ENCODE peak calls at places on chromosome X, in seven cellular contexts. One of them, this sample, is unnamed.

GRCh38 chrX:106917830-106918500 is 2.2 kb upstream of the CLDN2 start:
- DNase-seq in thyroid gland: no peak
- DNase-seq in bronchial epithelial cell: peak
- DNase-seq in cardiac muscle cell: no peak
- DNase-seq in choroid plexus epithelial cell: peak
- DNase-seq in fibroblast of mammary gland: peak
- DNase-seq in lower leg skin: no peak
- DNase-seq in this sample: no peak

GRCh38 chrX:22800360-22800759 is 199.4 kb upstream of the DDX53 start:
- DNase-seq in thyroid gland: peak
- DNase-seq in bronchial epithelial cell: peak
- DNase-seq in cardiac muscle cell: no peak
- DNase-seq in choroid plexus epithelial cell: peak
- DNase-seq in fibroblast of mammary gland: peak
- DNase-seq in lower leg skin: no peak
- DNase-seq in this sample: no peak

GRCh38 chrX:51860679-51861078 is 32.7 kb upstream of the MAGED1 start:
- DNase-seq in thyroid gland: no peak
- DNase-seq in bronchial epithelial cell: peak
- DNase-seq in cardiac muscle cell: peak
- DNase-seq in choroid plexus epithelial cell: peak
- DNase-seq in fibroblast of mammary gland: peak
- DNase-seq in lower leg skin: no peak
- DNase-seq in this sample: no peak

GRCh38 chrX:17592117-17592516 is 145.2 kb upstream of the SCML1 start:
- DNase-seq in thyroid gland: peak
- DNase-seq in bronchial epithelial cell: peak
- DNase-seq in cardiac muscle cell: no peak
- DNase-seq in choroid plexus epithelial cell: peak
- DNase-seq in fibroblast of mammary gland: peak
- DNase-seq in lower leg skin: no peak
- DNase-seq in this sample: no peak

GRCh38 chrX:110213183-110213582 is 104.7 kb downstream of the AMMECR1 start:
- DNase-seq in thyroid gland: no peak
- DNase-seq in bronchial epithelial cell: peak
- DNase-seq in cardiac muscle cell: no peak
- DNase-seq in choroid plexus epithelial cell: no peak
- DNase-seq in fibroblast of mammary gland: no peak
- DNase-seq in lower leg skin: no peak
- DNase-seq in this sample: no peak

GRCh38 chrX:115582035-115582870 is 21.3 kb downstream of the PLS3 start:
- DNase-seq in thyroid gland: no peak
- DNase-seq in bronchial epithelial cell: no peak
- DNase-seq in cardiac muscle cell: no peak
- DNase-seq in choroid plexus epithelial cell: no peak
- DNase-seq in fibroblast of mammary gland: no peak
- DNase-seq in lower leg skin: no peak
- DNase-seq in this sample: no peak

GRCh38 chrX:115402299-115402698 is 112.8 kb downstream of the LUZP4 start:
- DNase-seq in thyroid gland: no peak
- DNase-seq in bronchial epithelial cell: no peak
- DNase-seq in cardiac muscle cell: no peak
- DNase-seq in choroid plexus epithelial cell: no peak
- DNase-seq in fibroblast of mammary gland: no peak
- DNase-seq in lower leg skin: no peak
- DNase-seq in this sample: no peak

GRCh38 chrX:115344885-115345653 is 55.6 kb downstream of the LUZP4 start:
- DNase-seq in thyroid gland: peak
- DNase-seq in bronchial epithelial cell: peak
- DNase-seq in cardiac muscle cell: peak
- DNase-seq in choroid plexus epithelial cell: peak
- DNase-seq in fibroblast of mammary gland: peak
- DNase-seq in lower leg skin: peak
- DNase-seq in this sample: peak

GRCh38 chrX:51803833-51804232 is 60.6 kb downstream of the GSPT2 start:
- DNase-seq in thyroid gland: no peak
- DNase-seq in bronchial epithelial cell: no peak
- DNase-seq in cardiac muscle cell: no peak
- DNase-seq in choroid plexus epithelial cell: peak
- DNase-seq in fibroblast of mammary gland: peak
- DNase-seq in lower leg skin: no peak
- DNase-seq in this sample: no peak

GRCh38 chrX:37380920-37381319 is 31.8 kb downstream of the PRRG1 start:
- DNase-seq in thyroid gland: peak
- DNase-seq in bronchial epithelial cell: peak
- DNase-seq in cardiac muscle cell: no peak
- DNase-seq in choroid plexus epithelial cell: peak
- DNase-seq in fibroblast of mammary gland: peak
- DNase-seq in lower leg skin: no peak
- DNase-seq in this sample: peak

DNA sequence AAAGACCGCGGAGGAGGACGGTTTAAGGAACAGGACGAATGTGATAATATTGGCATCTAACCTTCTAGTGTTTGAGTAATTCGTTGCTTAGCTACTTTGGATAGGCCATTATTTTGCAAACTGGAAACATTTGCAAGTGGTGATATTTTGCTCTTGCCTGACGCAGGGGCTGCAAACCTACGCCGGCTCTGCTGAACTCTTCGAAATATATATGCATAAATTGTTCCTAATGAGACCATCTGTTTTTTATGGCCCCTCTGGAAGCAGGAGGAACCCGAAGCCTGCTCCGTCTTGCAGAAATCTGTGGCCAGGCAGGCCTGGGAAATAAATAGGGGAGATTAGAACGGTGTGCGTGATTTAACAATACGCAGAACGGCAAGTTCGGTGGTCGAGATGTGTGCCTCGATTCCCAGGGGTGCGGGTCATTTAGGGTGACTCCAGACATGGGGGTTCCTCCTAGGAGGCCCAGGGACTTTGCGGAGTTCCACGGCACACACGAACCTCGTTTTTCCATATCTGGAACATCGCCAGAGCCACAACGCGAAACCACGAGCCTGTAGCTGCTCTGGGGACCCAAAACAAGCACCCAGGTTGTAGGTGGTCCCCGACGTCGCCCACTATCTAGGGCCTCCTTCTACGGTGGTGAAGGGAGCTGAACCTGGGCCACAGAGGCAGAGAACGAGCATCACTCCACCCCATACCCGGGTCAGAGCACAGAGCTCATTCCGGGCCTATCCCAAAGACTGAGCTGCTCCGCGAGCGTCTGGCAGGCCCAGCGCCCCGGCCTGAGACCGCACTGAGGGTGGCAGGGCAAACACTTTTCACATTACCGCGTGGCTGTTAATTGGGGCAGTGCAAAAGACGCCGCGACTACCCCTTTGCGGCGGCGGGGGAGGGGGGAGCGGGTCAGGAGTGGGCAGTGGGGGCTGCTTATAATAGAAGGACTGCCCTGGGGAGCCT is 89.7 kb downstream of the BCOR start:
- DNase-seq in thyroid gland: no peak
- DNase-seq in bronchial epithelial cell: no peak
- DNase-seq in cardiac muscle cell: no peak
- DNase-seq in choroid plexus epithelial cell: no peak
- DNase-seq in fibroblast of mammary gland: no peak
- DNase-seq in lower leg skin: no peak
- DNase-seq in this sample: no peak
- H3K4me3 ChIP-seq in thyroid gland: no peak
- H3K4me3 ChIP-seq in bronchial epithelial cell: no peak
- H3K4me3 ChIP-seq in cardiac muscle cell: no peak
- H3K4me3 ChIP-seq in choroid plexus epithelial cell: no peak
- H3K4me3 ChIP-seq in fibroblast of mammary gland: no peak
- H3K4me3 ChIP-seq in lower leg skin: no peak
- H3K4me3 ChIP-seq in this sample: no peak

GRCh38 chrX:7709845-7710244 is 133.1 kb upstream of the VCX start:
- DNase-seq in thyroid gland: no peak
- DNase-seq in bronchial epithelial cell: no peak
- DNase-seq in cardiac muscle cell: no peak
- DNase-seq in choroid plexus epithelial cell: no peak
- DNase-seq in fibroblast of mammary gland: no peak
- DNase-seq in lower leg skin: no peak
- DNase-seq in this sample: no peak

GRCh38 chrX:7711167-7711566 is 131.8 kb upstream of the VCX start:
- DNase-seq in thyroid gland: no peak
- DNase-seq in bronchial epithelial cell: peak
- DNase-seq in cardiac muscle cell: no peak
- DNase-seq in choroid plexus epithelial cell: no peak
- DNase-seq in fibroblast of mammary gland: no peak
- DNase-seq in lower leg skin: no peak
- DNase-seq in this sample: no peak

DNA sequence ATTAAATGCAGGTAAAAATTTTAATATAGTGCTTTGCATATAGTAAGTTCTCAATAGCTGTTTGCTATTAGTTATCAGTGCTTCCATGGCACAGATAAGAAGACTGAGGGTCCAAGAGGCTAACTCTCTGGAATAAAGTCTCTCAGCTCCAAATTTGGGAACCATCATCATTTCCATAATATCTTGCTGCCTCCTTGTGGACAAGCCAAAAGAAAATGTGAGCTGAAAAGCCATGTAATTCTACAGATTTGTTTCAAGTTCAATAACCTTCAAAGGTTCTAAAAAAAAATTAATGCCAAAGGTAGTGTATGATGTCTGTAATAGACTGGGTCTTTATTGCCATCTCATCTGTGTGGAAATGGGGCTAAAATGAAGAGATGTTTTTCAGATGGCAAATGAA is 136.9 kb upstream of the VCX start:
- DNase-seq in thyroid gland: no peak
- DNase-seq in bronchial epithelial cell: peak
- DNase-seq in cardiac muscle cell: no peak
- DNase-seq in choroid plexus epithelial cell: peak
- DNase-seq in fibroblast of mammary gland: no peak
- DNase-seq in lower leg skin: no peak
- DNase-seq in this sample: no peak
- TF ChIP-seq CTCF in thyroid gland: no peak
- TF ChIP-seq CTCF in bronchial epithelial cell: peak
- TF ChIP-seq CTCF in cardiac muscle cell: no peak
- TF ChIP-seq CTCF in choroid plexus epithelial cell: peak
- TF ChIP-seq CTCF in fibroblast of mammary gland: peak
- TF ChIP-seq CTCF in lower leg skin: no peak
- TF ChIP-seq CTCF in this sample: peak

GRCh38 chrX:103533428-103534216 is 14.3 kb upstream of the RAB40A start:
- DNase-seq in thyroid gland: peak
- DNase-seq in bronchial epithelial cell: peak
- DNase-seq in cardiac muscle cell: peak
- DNase-seq in choroid plexus epithelial cell: peak
- DNase-seq in fibroblast of mammary gland: peak
- DNase-seq in lower leg skin: peak
- DNase-seq in this sample: no peak
- H3K4me3 ChIP-seq in thyroid gland: no peak
- H3K4me3 ChIP-seq in bronchial epithelial cell: no peak
- H3K4me3 ChIP-seq in cardiac muscle cell: peak
- H3K4me3 ChIP-seq in choroid plexus epithelial cell: peak
- H3K4me3 ChIP-seq in fibroblast of mammary gland: peak
- H3K4me3 ChIP-seq in lower leg skin: no peak
- H3K4me3 ChIP-seq in this sample: peak

DNA sequence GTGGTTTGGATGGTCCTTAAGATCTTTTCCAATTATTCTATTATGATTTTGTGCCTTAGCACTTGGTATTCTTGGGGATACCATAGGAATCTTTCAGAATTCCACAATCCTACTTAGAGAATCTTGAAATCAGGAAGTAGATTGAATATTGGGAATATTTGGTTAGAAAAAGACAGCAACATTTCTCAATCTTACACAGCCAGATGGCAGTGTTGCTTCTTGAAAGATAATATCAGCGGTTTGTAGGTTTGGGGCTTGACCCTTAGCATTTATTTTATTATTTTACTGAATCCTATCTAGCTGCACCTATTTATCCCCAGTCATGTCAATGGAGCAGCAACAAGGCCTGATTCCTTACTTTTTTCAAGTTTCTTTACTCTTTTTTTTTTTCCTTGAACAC is 28.6 kb downstream of the MAGEB1 start:
- DNase-seq in thyroid gland: no peak
- DNase-seq in bronchial epithelial cell: peak
- DNase-seq in cardiac muscle cell: peak
- DNase-seq in choroid plexus epithelial cell: peak
- DNase-seq in fibroblast of mammary gland: peak
- DNase-seq in lower leg skin: no peak
- DNase-seq in this sample: no peak
- TF ChIP-seq CTCF in thyroid gland: peak
- TF ChIP-seq CTCF in bronchial epithelial cell: peak
- TF ChIP-seq CTCF in cardiac muscle cell: peak
- TF ChIP-seq CTCF in choroid plexus epithelial cell: peak
- TF ChIP-seq CTCF in fibroblast of mammary gland: peak
- TF ChIP-seq CTCF in lower leg skin: no peak
- TF ChIP-seq CTCF in this sample: peak

This sample was measured in LNCaP clone FGC.